ENCODE peak calls at places on chromosomes 13 and 19, in six cellular contexts. F, N, R, B, Z and X are unnamed samples. For H3K9me3, the result is how much of the 10 kb centered on the place peaks cover.

GRCh38 chr13:44211753-44212152 is 161.9 kb upstream of the SERP2 start:
- DNase-seq in R (no peak), F (no peak), Z (no peak), B (no peak), N (no peak), X (no peak)

GRCh38 chr13:43979492-43979891 is 99.8 kb downstream of the LACC1 start:
- DNase-seq in R (no peak), B (no peak), F (no peak), N (no peak), Z (no peak), X (no peak)

GRCh38 chr13:94192576-94192975 is 286.9 kb downstream of the DCT start:
- DNase-seq in B (no peak), F (no peak), Z (no peak), N (no peak), R (no peak), X (no peak)

GRCh38 chr19:54172764-54173699 is at the start of gene TMC4:
- DNase-seq in R (peak), N (peak), F (no peak), Z (no peak), B (peak), X (peak)

GRCh38 chr13:38686635-38687245 is at the start of gene FREM2:
- DNase-seq in F (no peak), R (peak), N (peak), Z (no peak), B (peak), X (peak)

GRCh38 chr13:51966186-51966585 is 45.1 kb downstream of the ATP7B start:
- DNase-seq in R (no peak), B (no peak), Z (no peak), F (no peak), N (no peak), X (no peak)

GRCh38 chr13:72849571-72849970 is 67.6 kb downstream of the PIBF1 start:
- DNase-seq in Z (no peak), R (no peak), F (no peak), B (no peak), N (no peak), X (no peak)

GRCh38 chr13:98406971-98407370 is 169.9 kb downstream of the STK24 start:
- DNase-seq in Z (no peak), N (no peak), R (no peak), F (no peak), B (no peak), X (no peak)

GRCh38 chr13:40586886-40587285 is 79.6 kb downstream of the FOXO1 start:
- DNase-seq in B (no peak), F (no peak), N (no peak), R (no peak), Z (no peak), X (no peak)

GRCh38 chr13:40920826-40921225 is 98.3 kb downstream of the ELF1 start:
- DNase-seq in N (no peak), Z (no peak), B (no peak), F (no peak), R (no peak), X (no peak)

GRCh38 chr19:10293637-10294367 is 4.0 kb downstream of the ICAM5 start:
- DNase-seq in Z (no peak), B (no peak), N (no peak), R (no peak), F (no peak), X (peak)

GRCh38 chr13:110520431-110521295 is 40.9 kb downstream of the RAB20 start:
- DNase-seq in Z (peak), B (peak), N (peak), R (peak), F (no peak), X (peak)

GRCh38 chr19:14517840-14518505 is at the start of gene DNAJB1:
- DNase-seq in R (peak), B (peak), N (peak), F (peak), Z (peak), X (peak)

GRCh38 chr13:109271991-109272454 is 514.4 kb downstream of the IRS2 start:
- DNase-seq in N (no peak), B (no peak), R (no peak), Z (no peak), F (no peak), X (no peak)

GRCh38 chr13:114230117-114230516 is 4.6 kb upstream of the CDC16 start:
- DNase-seq in R (no peak), F (no peak), N (no peak), Z (no peak), B (no peak), X (no peak)

GRCh38 chr19:13044160-13044853 is 49.0 kb downstream of the NFIX start:
- DNase-seq in N (no peak), B (no peak), F (no peak), R (no peak), Z (no peak), X (no peak)

GRCh38 chr19:16359074-16359473 is 34.4 kb downstream of the KLF2 start:
- DNase-seq in B (peak), N (no peak), F (no peak), Z (no peak), R (no peak), X (no peak)

GRCh38 chr13:80339578-80339840 is 1.4 kb downstream of the SPRY2 start:
- DNase-seq in N (no peak), Z (no peak), B (no peak), F (no peak), R (no peak), X (no peak)

GRCh38 chr19:46994141-46994686 is 25.4 kb upstream of the NPAS1 start:
- DNase-seq in B (no peak), Z (no peak), F (no peak), R (no peak), N (no peak), X (no peak)

GRCh38 chr13:112638919-112639318 is 50.9 kb upstream of the ATP11A start:
- DNase-seq in N (no peak), Z (no peak), F (no peak), B (no peak), R (no peak), X (no peak)

GRCh38 chr13:44713793-44714469 is 137.8 kb upstream of the TSC22D1 start:
- DNase-seq in R (no peak), B (peak), F (no peak), N (no peak), Z (no peak), X (no peak)

GRCh38 chr19:57506163-57506562 is 6.4 kb downstream of the ZNF773 start:
- DNase-seq in R (no peak), Z (no peak), N (no peak), F (no peak), B (no peak), X (no peak)
- H3K9me3 ChIP-seq in R (under half), Z (under half), N (under half), F (half or more), B (half or more), X (under half)

DNA sequence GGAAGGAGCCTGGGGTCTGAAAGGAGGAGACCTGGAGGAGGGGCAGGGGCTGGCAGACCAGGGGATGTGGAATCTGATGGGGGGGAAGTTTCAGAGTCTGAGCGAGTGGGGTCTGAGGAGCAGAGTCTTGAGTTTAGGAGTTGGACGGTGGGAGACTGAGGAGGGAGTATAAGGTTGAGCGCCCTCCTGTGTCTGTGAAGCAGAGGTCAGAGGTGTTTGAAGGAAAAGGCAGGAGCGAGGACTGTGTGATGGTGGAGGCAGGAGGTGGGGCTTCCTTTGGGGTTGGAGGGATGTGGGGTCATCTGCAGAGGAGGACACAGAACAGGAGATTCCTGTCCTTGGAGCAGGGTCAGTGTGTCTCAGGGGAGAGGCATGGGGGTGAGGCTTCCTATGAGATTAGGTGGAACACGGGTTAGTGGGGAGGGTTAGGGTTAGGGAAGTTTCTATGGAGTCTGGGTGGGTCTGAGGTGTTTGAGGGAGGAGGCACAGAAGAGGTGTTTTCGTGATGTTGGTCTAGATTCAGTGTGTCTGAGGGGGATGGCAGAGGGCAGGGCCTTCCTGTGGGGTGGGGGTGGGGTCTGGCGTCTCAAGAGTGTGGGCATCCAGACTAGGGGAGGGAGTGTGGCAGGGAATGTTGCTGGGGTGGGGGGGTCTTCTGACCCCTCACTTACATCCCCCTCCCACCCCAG is 8.3 kb downstream of the RYR1 start:
- DNase-seq in F (no peak), N (no peak), R (no peak), B (no peak), Z (no peak), X (no peak)
- TF ChIP-seq CTCF in F (no peak), N (no peak), R (no peak), B (no peak), Z (no peak), X (no peak)

GRCh38 chr19:20171285-20171684 is 4.3 kb downstream of the ZNF486 start:
- DNase-seq in B (no peak), F (no peak), Z (no peak), R (no peak), N (no peak), X (no peak)
- H3K9me3 ChIP-seq in B (under half), F (under half), Z (under half), R (under half), N (under half), X (under half)

DNA sequence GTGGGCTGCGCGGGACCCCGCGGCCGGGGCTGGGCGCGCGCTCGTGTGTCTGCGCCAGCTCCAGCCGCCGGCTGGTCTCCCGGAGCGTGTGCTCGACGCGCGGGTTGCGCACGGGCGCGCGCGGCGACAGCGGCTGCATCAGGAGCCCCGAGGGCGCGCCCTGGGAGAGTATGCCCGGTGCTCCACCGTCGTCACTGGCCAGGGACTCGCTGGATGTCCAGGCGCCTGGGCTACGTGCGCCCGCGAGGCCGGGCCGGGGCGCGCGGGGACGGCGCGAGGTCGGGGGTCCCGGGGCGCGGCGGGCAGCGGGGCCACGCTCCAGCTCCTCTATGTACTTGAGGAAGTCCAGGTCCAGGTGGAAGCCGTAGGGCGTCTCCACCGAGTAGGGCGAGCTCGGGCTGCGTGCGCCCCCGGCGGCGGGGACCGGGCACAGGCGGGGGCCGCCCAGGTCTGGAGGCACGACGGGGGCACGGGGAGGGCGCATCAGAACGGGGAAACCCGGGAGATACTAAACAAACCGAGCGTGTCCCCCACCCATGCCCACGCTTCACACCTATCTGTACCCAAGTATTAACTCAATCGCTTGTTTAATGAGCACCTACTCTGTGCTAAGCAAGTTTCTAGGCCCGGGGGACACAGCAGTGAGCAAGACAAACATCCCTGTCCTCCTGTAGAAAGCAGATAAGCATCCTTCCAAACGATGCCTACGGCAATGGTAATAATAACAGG is 7.6 kb downstream of the KANK3 start:
- DNase-seq in Z (no peak), B (no peak), R (no peak), F (no peak), N (no peak), X (no peak)
- TF ChIP-seq CTCF in Z (no peak), B (no peak), R (no peak), F (no peak), N (no peak), X (no peak)

GRCh38 chr19:57050863-57051262 is 68.9 kb upstream of the USP29 start:
- DNase-seq in B (no peak), F (no peak), Z (no peak), N (no peak), R (no peak), X (no peak)
- H3K9me3 ChIP-seq in B (under half), F (under half), Z (under half), N (under half), R (under half), X (under half)

GRCh38 chr19:2064788-2065524 is 13.9 kb upstream of the MKNK2 start:
- DNase-seq in N (no peak), Z (no peak), R (no peak), B (peak), F (no peak), X (no peak)
- TF ChIP-seq CTCF in N (no peak), Z (peak), R (no peak), B (no peak), F (no peak), X (no peak)

GRCh38 chr19:30444253-30444671 is 72.1 kb downstream of the ZNF536 start:
- DNase-seq in R (no peak), B (no peak), Z (no peak), F (no peak), N (no peak), X (no peak)
- H3K9me3 ChIP-seq in R (under half), B (under half), Z (under half), F (under half), N (under half), X (under half)